ENCODE peak calls at places on chromosomes 13 and 19, in nine cellular contexts. N, F, Q, I, W, A, V, G and R are unnamed samples.

GRCh38 chr13:108525867-108526266 is 103.5 kb upstream of the MYO16 start:
- DNase-seq in G (no peak), A (no peak), N (no peak), F (no peak), Q (no peak), V (no peak), I (no peak), W (no peak), R (no peak)

GRCh38 chr13:97496511-97496910 is 62.5 kb downstream of the RAP2A start:
- DNase-seq in V (no peak), I (no peak), N (no peak), F (no peak), A (no peak), Q (no peak), G (no peak), W (peak), R (no peak)

GRCh38 chr13:102724923-102725322 is 30.1 kb upstream of the METTL21C start:
- DNase-seq in Q (peak), I (no peak), F (peak), V (no peak), A (no peak), W (peak), G (no peak), N (no peak), R (no peak)

GRCh38 chr13:80217614-80218456 is 123.1 kb downstream of the SPRY2 start:
- DNase-seq in V (no peak), W (peak), A (no peak), Q (peak), F (no peak), I (no peak), G (no peak), N (no peak), R (peak)

GRCh38 chr13:78376822-78377221 is 226.5 kb downstream of the POU4F1 start:
- DNase-seq in Q (no peak), F (no peak), V (no peak), A (no peak), W (no peak), I (no peak), G (no peak), N (no peak), R (no peak)

GRCh38 chr19:41299755-41300089 is 10.2 kb upstream of the CCDC97 start:
- DNase-seq in Q (peak), G (no peak), A (peak), V (peak), I (peak), W (peak), N (peak), F (peak), R (no peak)

GRCh38 chr19:18171605-18172327 is 1.8 kb upstream of the IFI30 start:
- DNase-seq in N (no peak), A (no peak), I (no peak), F (no peak), V (no peak), W (no peak), Q (no peak), G (no peak), R (no peak)

GRCh38 chr19:23718802-23719201 is 31.8 kb upstream of the ZNF675 start:
- DNase-seq in V (no peak), F (no peak), G (no peak), W (no peak), N (no peak), I (no peak), A (no peak), Q (no peak), R (peak)

GRCh38 chr19:44615529-44616247 is 2.3 kb downstream of the IGSF23 start:
- DNase-seq in N (no peak), W (peak), A (no peak), F (no peak), I (no peak), Q (no peak), G (no peak), V (no peak), R (no peak)

GRCh38 chr13:109333893-109334651 is 452.3 kb downstream of the IRS2 start:
- DNase-seq in Q (no peak), V (peak), N (no peak), A (no peak), G (no peak), F (no peak), I (no peak), W (no peak), R (no peak)

GRCh38 chr13:50334944-50335343 is 319.7 kb downstream of the KCNRG start:
- DNase-seq in W (peak), N (no peak), G (no peak), F (no peak), V (no peak), A (no peak), Q (no peak), I (no peak), R (peak)

GRCh38 chr13:99028890-99029289 is 51.0 kb upstream of the DOCK9 start:
- DNase-seq in W (no peak), V (no peak), F (no peak), Q (no peak), I (no peak), N (no peak), A (no peak), G (no peak), R (peak)

GRCh38 chr13:27372896-27373295 is 51.5 kb upstream of the GTF3A start:
- DNase-seq in A (no peak), I (no peak), Q (no peak), F (no peak), W (no peak), G (no peak), N (no peak), V (no peak), R (peak)

GRCh38 chr19:9453953-9454352 is 18.6 kb upstream of the ZNF266 start:
- DNase-seq in V (no peak), A (no peak), N (no peak), W (no peak), G (no peak), Q (no peak), F (no peak), I (no peak), R (no peak)

GRCh38 chr13:109807345-109807744 is 21.0 kb upstream of the IRS2 start:
- DNase-seq in Q (no peak), A (no peak), G (no peak), F (no peak), I (no peak), W (no peak), N (no peak), V (no peak), R (no peak)

GRCh38 chr19:4103073-4103418 is 20.9 kb downstream of the MAP2K2 start:
- DNase-seq in G (no peak), N (no peak), W (no peak), A (no peak), Q (peak), F (peak), I (no peak), V (peak), R (no peak)

GRCh38 chr13:30617315-30618185 is at the start of gene USPL1:
- DNase-seq in V (peak), W (peak), I (peak), N (peak), Q (peak), F (peak), G (peak), A (peak), R (peak)

GRCh38 chr19:35908010-35908441 is at the start of gene TYROBP:
- DNase-seq in F (no peak), N (no peak), V (peak), W (no peak), A (no peak), I (no peak), Q (no peak), G (no peak), R (no peak)

GRCh38 chr13:112241288-112241687 is 134.9 kb upstream of the SPACA7 start:
- DNase-seq in A (no peak), Q (no peak), G (no peak), F (no peak), W (no peak), V (no peak), I (no peak), N (no peak), R (no peak)

GRCh38 chr19:18415177-18415867 is 3.9 kb upstream of the SSBP4 start:
- DNase-seq in N (peak), V (peak), I (peak), G (peak), W (peak), Q (peak), F (peak), A (peak), R (no peak)

GRCh38 chr13:102035969-102036368 is 365.9 kb downstream of the FGF14 start:
- DNase-seq in A (no peak), I (no peak), W (no peak), V (no peak), Q (no peak), F (no peak), G (no peak), N (no peak), R (no peak)

GRCh38 chr19:12574036-12574435 is 22.8 kb upstream of the ZNF564 start:
- DNase-seq in V (no peak), G (no peak), W (no peak), N (no peak), A (peak), I (no peak), F (no peak), Q (no peak), R (no peak)

GRCh38 chr13:33348366-33348765 is 62.8 kb upstream of the STARD13 start:
- DNase-seq in F (peak), W (peak), I (no peak), A (no peak), V (no peak), N (no peak), Q (peak), G (no peak), R (no peak)

DNA sequence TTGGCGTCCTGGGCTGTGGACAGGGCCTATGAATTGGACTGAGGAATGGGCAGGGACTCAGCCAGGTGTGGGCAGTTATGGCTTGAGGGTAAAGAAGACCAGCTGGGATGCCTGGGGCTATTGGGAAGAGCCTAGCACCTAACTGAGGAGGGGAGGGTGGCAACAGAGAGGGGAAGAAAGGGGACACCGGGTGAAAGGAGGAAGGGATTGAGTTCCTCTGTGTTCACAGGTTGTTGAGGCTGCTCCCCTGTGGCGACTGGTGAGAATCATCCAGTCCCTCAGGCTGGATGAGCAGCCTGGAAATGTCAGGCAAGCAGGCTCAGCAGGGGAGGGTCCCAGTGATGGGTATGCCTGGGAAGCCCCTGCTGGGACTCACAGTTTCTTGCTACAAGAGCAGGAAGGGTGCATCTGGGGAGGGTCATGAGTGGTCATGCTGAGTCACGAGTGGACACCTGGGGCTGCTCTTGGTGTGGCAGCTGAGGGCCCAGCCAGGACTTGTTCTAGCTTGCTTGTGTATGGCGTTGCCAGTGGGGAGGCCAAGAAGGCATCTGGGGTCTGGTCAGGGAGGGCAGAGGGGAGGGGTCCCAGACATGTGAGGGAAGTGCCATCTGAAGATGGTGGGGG is 1.4 kb downstream of the ZNF324 start:
- DNase-seq in A (no peak), I (no peak), G (no peak), V (peak), W (no peak), Q (no peak), F (no peak), N (no peak), R (no peak)
- H3K4me3 ChIP-seq in A (no peak), I (no peak), G (no peak), V (no peak), W (no peak), Q (peak), F (peak), N (peak), R (peak)

DNA sequence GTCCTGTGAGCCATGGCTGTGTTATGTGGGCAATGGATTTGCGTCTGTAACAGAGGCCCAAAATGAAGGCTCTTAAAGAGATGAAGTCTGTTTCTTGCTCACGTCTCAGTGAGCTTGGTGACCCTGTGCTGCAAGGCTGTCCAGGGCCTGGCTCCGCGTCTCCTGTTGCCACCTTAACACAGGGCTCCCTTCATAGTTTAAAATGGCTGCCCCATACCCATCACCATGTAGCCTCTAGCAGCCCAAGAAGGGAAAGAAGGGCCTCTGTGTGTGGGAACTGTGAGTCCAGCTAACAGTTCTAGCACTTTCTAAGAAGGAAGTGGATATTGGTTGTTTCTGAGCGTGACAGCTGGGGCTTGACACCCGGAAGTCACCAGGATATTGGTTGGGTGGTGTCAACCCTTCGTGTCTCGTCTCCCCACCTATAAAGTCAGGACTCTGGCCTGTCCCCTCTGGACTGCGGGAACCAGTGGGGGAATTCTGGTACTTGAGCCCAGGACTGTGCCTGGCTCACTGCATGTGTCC is 20.9 kb downstream of the TMED1 start:
- DNase-seq in Q (no peak), A (no peak), I (no peak), N (no peak), G (no peak), W (no peak), V (no peak), F (no peak), R (no peak)
- H3K4me3 ChIP-seq in Q (no peak), A (no peak), I (no peak), N (no peak), G (no peak), W (peak), V (no peak), F (peak), R (no peak)

GRCh38 chr19:13652810-13653590 is 111.3 kb upstream of the MRI1 start:
- DNase-seq in W (no peak), V (no peak), I (no peak), G (no peak), F (no peak), N (no peak), A (no peak), Q (no peak), R (no peak)
- H3K4me3 ChIP-seq in W (no peak), V (no peak), I (no peak), G (no peak), F (no peak), N (no peak), A (no peak), Q (no peak), R (no peak)

DNA sequence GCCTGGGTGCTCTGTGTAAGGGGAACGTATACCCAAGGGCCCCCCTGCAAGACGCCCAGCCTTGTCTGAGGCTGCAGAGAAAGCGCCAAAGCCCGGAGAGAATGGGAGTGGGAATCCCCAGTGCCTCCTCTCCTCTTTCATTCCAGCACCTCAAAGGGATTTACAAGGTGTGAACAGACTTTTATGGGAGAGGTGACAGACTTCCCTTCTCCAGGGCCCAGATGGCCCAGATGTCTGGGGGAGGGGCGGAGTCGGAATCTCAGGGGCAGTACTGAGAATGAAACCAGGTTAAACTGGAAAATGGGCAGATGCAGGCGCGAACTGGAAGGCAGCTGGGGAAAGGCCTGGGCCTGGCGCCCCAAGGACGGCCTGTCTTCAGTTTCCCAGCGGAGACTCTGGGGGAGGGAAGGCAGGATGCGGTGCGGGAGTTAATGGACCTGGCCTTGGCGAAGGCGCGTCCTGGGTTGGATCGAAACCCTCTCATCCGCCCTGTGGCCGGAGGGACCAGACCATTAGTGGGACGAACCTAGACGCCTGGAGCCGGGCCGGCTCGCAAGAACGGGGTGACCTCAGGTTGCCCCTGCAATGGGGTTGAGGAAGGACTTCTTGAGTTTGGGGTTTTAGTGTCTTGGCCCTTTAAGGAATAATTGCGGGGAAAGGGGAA is 622 bp upstream of the TRIP10 start:
- DNase-seq in I (peak), W (no peak), V (peak), G (peak), A (no peak), Q (peak), N (peak), F (no peak), R (peak)
- H3K4me3 ChIP-seq in I (peak), W (peak), V (peak), G (peak), A (no peak), Q (peak), N (peak), F (peak), R (peak)